ENCODE peak calls at places on chromosomes 12 and 14, in ten cellular contexts. One of them, this sample, is unnamed.

GRCh38 chr14:83342590-83342989 is 1808.9 kb upstream of the SEL1L start:
- DNase-seq in non-pigmented ciliary epithelial cell: no peak
- DNase-seq in esophagus squamous epithelium: no peak
- DNase-seq in GM13977: no peak
- DNase-seq in anterior cingulate cortex: no peak
- DNase-seq in NCI-H1105: no peak
- DNase-seq in cardiac fibroblast: no peak
- DNase-seq in kidney: no peak
- DNase-seq in Calu3: no peak
- DNase-seq in Kasumi-1: no peak
- DNase-seq in this sample: no peak

GRCh38 chr12:58927112-58927511 is 6.8 kb upstream of the LRIG3 start:
- DNase-seq in non-pigmented ciliary epithelial cell: no peak
- DNase-seq in esophagus squamous epithelium: no peak
- DNase-seq in GM13977: no peak
- DNase-seq in anterior cingulate cortex: no peak
- DNase-seq in NCI-H1105: no peak
- DNase-seq in cardiac fibroblast: no peak
- DNase-seq in kidney: no peak
- DNase-seq in Calu3: no peak
- DNase-seq in Kasumi-1: no peak
- DNase-seq in this sample: no peak

GRCh38 chr12:132582058-132582420 is 28.3 kb downstream of the LRCOL1 start:
- DNase-seq in non-pigmented ciliary epithelial cell: no peak
- DNase-seq in esophagus squamous epithelium: no peak
- DNase-seq in GM13977: no peak
- DNase-seq in anterior cingulate cortex: no peak
- DNase-seq in NCI-H1105: no peak
- DNase-seq in cardiac fibroblast: peak
- DNase-seq in kidney: no peak
- DNase-seq in Calu3: no peak
- DNase-seq in Kasumi-1: no peak
- DNase-seq in this sample: no peak

GRCh38 chr12:131833896-131834641 is 5.9 kb downstream of the MMP17 start:
- DNase-seq in non-pigmented ciliary epithelial cell: no peak
- DNase-seq in esophagus squamous epithelium: no peak
- DNase-seq in GM13977: no peak
- DNase-seq in anterior cingulate cortex: peak
- DNase-seq in NCI-H1105: peak
- DNase-seq in cardiac fibroblast: peak
- DNase-seq in kidney: peak
- DNase-seq in Calu3: no peak
- DNase-seq in Kasumi-1: peak
- DNase-seq in this sample: no peak

GRCh38 chr12:112325648-112326207 is 56.5 kb downstream of the HECTD4 start:
- DNase-seq in non-pigmented ciliary epithelial cell: no peak
- DNase-seq in esophagus squamous epithelium: no peak
- DNase-seq in GM13977: no peak
- DNase-seq in anterior cingulate cortex: no peak
- DNase-seq in NCI-H1105: no peak
- DNase-seq in cardiac fibroblast: no peak
- DNase-seq in kidney: no peak
- DNase-seq in Calu3: no peak
- DNase-seq in Kasumi-1: no peak
- DNase-seq in this sample: no peak

GRCh38 chr12:92193063-92193462 is 47.4 kb upstream of the BTG1 start:
- DNase-seq in non-pigmented ciliary epithelial cell: no peak
- DNase-seq in esophagus squamous epithelium: no peak
- DNase-seq in GM13977: no peak
- DNase-seq in anterior cingulate cortex: no peak
- DNase-seq in NCI-H1105: no peak
- DNase-seq in cardiac fibroblast: no peak
- DNase-seq in kidney: no peak
- DNase-seq in Calu3: no peak
- DNase-seq in Kasumi-1: no peak
- DNase-seq in this sample: no peak

GRCh38 chr12:108193922-108194321 is 64.8 kb downstream of the WSCD2 start:
- DNase-seq in non-pigmented ciliary epithelial cell: no peak
- DNase-seq in esophagus squamous epithelium: no peak
- DNase-seq in GM13977: peak
- DNase-seq in anterior cingulate cortex: no peak
- DNase-seq in NCI-H1105: peak
- DNase-seq in cardiac fibroblast: peak
- DNase-seq in kidney: no peak
- DNase-seq in Calu3: peak
- DNase-seq in Kasumi-1: peak
- DNase-seq in this sample: no peak

GRCh38 chr12:82948462-82948861 is 261.8 kb downstream of the TMTC2 start:
- DNase-seq in non-pigmented ciliary epithelial cell: no peak
- DNase-seq in esophagus squamous epithelium: no peak
- DNase-seq in GM13977: no peak
- DNase-seq in anterior cingulate cortex: no peak
- DNase-seq in NCI-H1105: no peak
- DNase-seq in cardiac fibroblast: no peak
- DNase-seq in kidney: no peak
- DNase-seq in Calu3: no peak
- DNase-seq in Kasumi-1: no peak
- DNase-seq in this sample: no peak

GRCh38 chr12:25266522-25266921 is 15.8 kb upstream of the KRAS start:
- DNase-seq in non-pigmented ciliary epithelial cell: no peak
- DNase-seq in esophagus squamous epithelium: no peak
- DNase-seq in GM13977: no peak
- DNase-seq in anterior cingulate cortex: no peak
- DNase-seq in NCI-H1105: no peak
- DNase-seq in cardiac fibroblast: peak
- DNase-seq in kidney: no peak
- DNase-seq in Calu3: no peak
- DNase-seq in Kasumi-1: no peak
- DNase-seq in this sample: no peak

GRCh38 chr12:47377414-47378221 is 297.9 kb upstream of the AMIGO2 start:
- DNase-seq in non-pigmented ciliary epithelial cell: peak
- DNase-seq in esophagus squamous epithelium: peak
- DNase-seq in GM13977: no peak
- DNase-seq in anterior cingulate cortex: peak
- DNase-seq in NCI-H1105: no peak
- DNase-seq in cardiac fibroblast: peak
- DNase-seq in kidney: peak
- DNase-seq in Calu3: no peak
- DNase-seq in Kasumi-1: no peak
- DNase-seq in this sample: no peak

GRCh38 chr12:115763376-115763775 is 514.1 kb downstream of the MED13L start:
- DNase-seq in non-pigmented ciliary epithelial cell: no peak
- DNase-seq in esophagus squamous epithelium: no peak
- DNase-seq in GM13977: no peak
- DNase-seq in anterior cingulate cortex: no peak
- DNase-seq in NCI-H1105: peak
- DNase-seq in cardiac fibroblast: no peak
- DNase-seq in kidney: no peak
- DNase-seq in Calu3: no peak
- DNase-seq in Kasumi-1: no peak
- DNase-seq in this sample: no peak

GRCh38 chr14:60723218-60724079 is 702 bp downstream of the SIX4 start:
- DNase-seq in non-pigmented ciliary epithelial cell: no peak
- DNase-seq in esophagus squamous epithelium: no peak
- DNase-seq in GM13977: peak
- DNase-seq in anterior cingulate cortex: peak
- DNase-seq in NCI-H1105: peak
- DNase-seq in cardiac fibroblast: peak
- DNase-seq in kidney: peak
- DNase-seq in Calu3: peak
- DNase-seq in Kasumi-1: peak
- DNase-seq in this sample: no peak

GRCh38 chr14:35213869-35214387 is 78.3 kb upstream of the PSMA6 start:
- DNase-seq in non-pigmented ciliary epithelial cell: no peak
- DNase-seq in esophagus squamous epithelium: no peak
- DNase-seq in GM13977: no peak
- DNase-seq in anterior cingulate cortex: no peak
- DNase-seq in NCI-H1105: no peak
- DNase-seq in cardiac fibroblast: peak
- DNase-seq in kidney: no peak
- DNase-seq in Calu3: no peak
- DNase-seq in Kasumi-1: no peak
- DNase-seq in this sample: no peak

GRCh38 chr14:24064091-24064795 is 7.1 kb upstream of the CPNE6 start:
- DNase-seq in non-pigmented ciliary epithelial cell: no peak
- DNase-seq in esophagus squamous epithelium: no peak
- DNase-seq in GM13977: no peak
- DNase-seq in anterior cingulate cortex: no peak
- DNase-seq in NCI-H1105: no peak
- DNase-seq in cardiac fibroblast: no peak
- DNase-seq in kidney: peak
- DNase-seq in Calu3: no peak
- DNase-seq in Kasumi-1: no peak
- DNase-seq in this sample: no peak

GRCh38 chr12:120381752-120382419 is 12.9 kb upstream of the MSI1 start:
- DNase-seq in non-pigmented ciliary epithelial cell: no peak
- DNase-seq in esophagus squamous epithelium: no peak
- DNase-seq in GM13977: no peak
- DNase-seq in anterior cingulate cortex: no peak
- DNase-seq in NCI-H1105: no peak
- DNase-seq in cardiac fibroblast: peak
- DNase-seq in kidney: no peak
- DNase-seq in Calu3: no peak
- DNase-seq in Kasumi-1: no peak
- DNase-seq in this sample: no peak

GRCh38 chr14:22338381-22338780 is 250.6 kb downstream of the DAD1 start:
- DNase-seq in non-pigmented ciliary epithelial cell: no peak
- DNase-seq in esophagus squamous epithelium: no peak
- DNase-seq in GM13977: no peak
- DNase-seq in anterior cingulate cortex: no peak
- DNase-seq in NCI-H1105: no peak
- DNase-seq in cardiac fibroblast: no peak
- DNase-seq in kidney: no peak
- DNase-seq in Calu3: no peak
- DNase-seq in Kasumi-1: no peak
- DNase-seq in this sample: no peak

GRCh38 chr12:25491396-25491948 is 61.6 kb downstream of the LMNTD1 start:
- DNase-seq in non-pigmented ciliary epithelial cell: no peak
- DNase-seq in esophagus squamous epithelium: no peak
- DNase-seq in GM13977: no peak
- DNase-seq in anterior cingulate cortex: no peak
- DNase-seq in NCI-H1105: no peak
- DNase-seq in cardiac fibroblast: no peak
- DNase-seq in kidney: no peak
- DNase-seq in Calu3: no peak
- DNase-seq in Kasumi-1: no peak
- DNase-seq in this sample: no peak

GRCh38 chr12:55874465-55874864 is 31.7 kb upstream of the MMP19 start:
- DNase-seq in non-pigmented ciliary epithelial cell: no peak
- DNase-seq in esophagus squamous epithelium: no peak
- DNase-seq in GM13977: no peak
- DNase-seq in anterior cingulate cortex: no peak
- DNase-seq in NCI-H1105: no peak
- DNase-seq in cardiac fibroblast: no peak
- DNase-seq in kidney: no peak
- DNase-seq in Calu3: no peak
- DNase-seq in Kasumi-1: no peak
- DNase-seq in this sample: no peak

GRCh38 chr12:78181544-78182162 is 351.0 kb downstream of the NAV3 start:
- DNase-seq in non-pigmented ciliary epithelial cell: no peak
- DNase-seq in esophagus squamous epithelium: no peak
- DNase-seq in GM13977: no peak
- DNase-seq in anterior cingulate cortex: no peak
- DNase-seq in NCI-H1105: peak
- DNase-seq in cardiac fibroblast: peak
- DNase-seq in kidney: no peak
- DNase-seq in Calu3: peak
- DNase-seq in Kasumi-1: peak
- DNase-seq in this sample: no peak

GRCh38 chr14:27608377-27608776 is 1010.5 kb upstream of the NOVA1 start:
- DNase-seq in non-pigmented ciliary epithelial cell: no peak
- DNase-seq in esophagus squamous epithelium: no peak
- DNase-seq in GM13977: no peak
- DNase-seq in anterior cingulate cortex: no peak
- DNase-seq in NCI-H1105: no peak
- DNase-seq in cardiac fibroblast: no peak
- DNase-seq in kidney: no peak
- DNase-seq in Calu3: no peak
- DNase-seq in Kasumi-1: no peak
- DNase-seq in this sample: no peak

GRCh38 chr14:52166822-52167221 is 98.0 kb upstream of the NID2 start:
- DNase-seq in non-pigmented ciliary epithelial cell: no peak
- DNase-seq in esophagus squamous epithelium: no peak
- DNase-seq in GM13977: no peak
- DNase-seq in anterior cingulate cortex: no peak
- DNase-seq in NCI-H1105: no peak
- DNase-seq in cardiac fibroblast: no peak
- DNase-seq in kidney: peak
- DNase-seq in Calu3: no peak
- DNase-seq in Kasumi-1: no peak
- DNase-seq in this sample: no peak

GRCh38 chr14:104395941-104396681 is 183.5 kb upstream of the C14orf180 start:
- DNase-seq in non-pigmented ciliary epithelial cell: no peak
- DNase-seq in esophagus squamous epithelium: no peak
- DNase-seq in GM13977: no peak
- DNase-seq in anterior cingulate cortex: no peak
- DNase-seq in NCI-H1105: no peak
- DNase-seq in cardiac fibroblast: no peak
- DNase-seq in kidney: peak
- DNase-seq in Calu3: no peak
- DNase-seq in Kasumi-1: no peak
- DNase-seq in this sample: no peak

GRCh38 chr12:67035121-67035520 is 234.0 kb upstream of the CAND1 start:
- DNase-seq in non-pigmented ciliary epithelial cell: no peak
- DNase-seq in esophagus squamous epithelium: no peak
- DNase-seq in GM13977: no peak
- DNase-seq in anterior cingulate cortex: no peak
- DNase-seq in NCI-H1105: no peak
- DNase-seq in cardiac fibroblast: no peak
- DNase-seq in kidney: no peak
- DNase-seq in Calu3: no peak
- DNase-seq in Kasumi-1: no peak
- DNase-seq in this sample: no peak

GRCh38 chr12:132827763-132828703 is 636 bp downstream of the GOLGA3 start:
- DNase-seq in non-pigmented ciliary epithelial cell: peak
- DNase-seq in esophagus squamous epithelium: no peak
- DNase-seq in GM13977: peak
- DNase-seq in anterior cingulate cortex: no peak
- DNase-seq in NCI-H1105: no peak
- DNase-seq in cardiac fibroblast: peak
- DNase-seq in kidney: peak
- DNase-seq in Calu3: peak
- DNase-seq in Kasumi-1: no peak
- DNase-seq in this sample: no peak

GRCh38 chr12:92753976-92754885 is 51.4 kb downstream of the PLEKHG7 start:
- DNase-seq in non-pigmented ciliary epithelial cell: no peak
- DNase-seq in esophagus squamous epithelium: no peak
- DNase-seq in GM13977: no peak
- DNase-seq in anterior cingulate cortex: no peak
- DNase-seq in NCI-H1105: no peak
- DNase-seq in cardiac fibroblast: peak
- DNase-seq in kidney: no peak
- DNase-seq in Calu3: no peak
- DNase-seq in Kasumi-1: no peak
- DNase-seq in this sample: no peak

GRCh38 chr12:102990419-102990818 is 32.9 kb downstream of the ASCL1 start:
- DNase-seq in non-pigmented ciliary epithelial cell: no peak
- DNase-seq in esophagus squamous epithelium: no peak
- DNase-seq in GM13977: no peak
- DNase-seq in anterior cingulate cortex: peak
- DNase-seq in NCI-H1105: no peak
- DNase-seq in cardiac fibroblast: no peak
- DNase-seq in kidney: no peak
- DNase-seq in Calu3: no peak
- DNase-seq in Kasumi-1: no peak
- DNase-seq in this sample: no peak

GRCh38 chr12:72982351-72982750 is 710.2 kb downstream of the TRHDE start:
- DNase-seq in non-pigmented ciliary epithelial cell: no peak
- DNase-seq in esophagus squamous epithelium: no peak
- DNase-seq in GM13977: no peak
- DNase-seq in anterior cingulate cortex: no peak
- DNase-seq in NCI-H1105: no peak
- DNase-seq in cardiac fibroblast: no peak
- DNase-seq in kidney: no peak
- DNase-seq in Calu3: no peak
- DNase-seq in Kasumi-1: no peak
- DNase-seq in this sample: no peak

GRCh38 chr12:126668538-126668937 is 1598.4 kb upstream of the TMEM132C start:
- DNase-seq in non-pigmented ciliary epithelial cell: peak
- DNase-seq in esophagus squamous epithelium: no peak
- DNase-seq in GM13977: no peak
- DNase-seq in anterior cingulate cortex: no peak
- DNase-seq in NCI-H1105: no peak
- DNase-seq in cardiac fibroblast: peak
- DNase-seq in kidney: no peak
- DNase-seq in Calu3: peak
- DNase-seq in Kasumi-1: no peak
- DNase-seq in this sample: no peak

This sample was measured in stimulated activated naive CD4-positive, alpha-beta T cell.